ENCODE peak calls at places on chromosome 11, in seven cellular contexts. L is stomach, Y is sigmoid colon, J is right lobe of liver, Z is adrenal gland, K is A549, P is IMR-90. S is an unnamed sample.
A peak's percentile ranks its signal among the peaks of the same experiment; 100 is the strongest.

GRCh38 chr11:129950319-129951034 is 52.2 kb downstream of the PRDM10 start:
- DNase-seq in J (peak; percentile 52), K (no peak), Z (peak; percentile 69), P (peak; percentile 65), Y (peak; percentile 77), L (no peak), S (no peak)

GRCh38 chr11:126927628-126928027 is 72.9 kb downstream of the KIRREL3 start:
- DNase-seq in Y (no peak), K (no peak), P (peak; percentile 20), L (no peak), J (no peak), Z (no peak), S (no peak)

GRCh38 chr11:11538277-11538960 is 83.4 kb downstream of the GALNT18 start:
- DNase-seq in K (no peak), L (no peak), J (peak; percentile 53), P (no peak), Y (no peak), Z (peak; percentile 33), S (peak; percentile 22)

GRCh38 chr11:35598254-35599125 is 19.8 kb upstream of the FJX1 start:
- DNase-seq in J (no peak), K (peak; percentile 41), L (no peak), P (peak; percentile 88), Z (no peak), Y (no peak), S (no peak)

GRCh38 chr11:95192717-95193116 is 38.3 kb downstream of the SESN3 start:
- DNase-seq in L (no peak), Z (no peak), Y (no peak), P (no peak), J (no peak), K (no peak), S (no peak)

GRCh38 chr11:44943118-44943517 is 7.6 kb downstream of the TP53I11 start:
- DNase-seq in Y (no peak), P (no peak), Z (no peak), L (peak; percentile 44), K (no peak), J (no peak), S (no peak)

GRCh38 chr11:27977031-27977430 is 130.9 kb downstream of the KIF18A start:
- DNase-seq in P (peak; percentile 17), K (peak; percentile 10), Y (no peak), L (no peak), Z (no peak), J (no peak), S (no peak)

GRCh38 chr11:121449626-121450025 is 2.5 kb upstream of the SORL1 start:
- DNase-seq in L (no peak), P (no peak), J (no peak), Z (no peak), K (no peak), Y (no peak), S (no peak)

GRCh38 chr11:78281511-78281910 is 92.8 kb downstream of the USP35 start:
- DNase-seq in Z (no peak), P (peak; percentile 23), L (no peak), K (no peak), Y (no peak), J (no peak), S (no peak)

GRCh38 chr11:67406969-67407699 is 3.3 kb downstream of the TBC1D10C start:
- DNase-seq in K (no peak), J (no peak), P (no peak), L (no peak), Y (no peak), Z (no peak), S (no peak)

GRCh38 chr11:34208266-34209135 is 103.1 kb downstream of the NAT10 start:
- DNase-seq in J (no peak), P (peak; percentile 39), Y (no peak), L (no peak), Z (no peak), K (peak; percentile 50), S (no peak)

GRCh38 chr11:11733246-11733763 is 108.5 kb upstream of the USP47 start:
- DNase-seq in L (no peak), Z (no peak), J (no peak), K (no peak), P (no peak), Y (no peak), S (no peak)

GRCh38 chr11:96254854-96255253 is 88.1 kb downstream of the MAML2 start:
- DNase-seq in L (no peak), J (no peak), P (no peak), Z (no peak), Y (no peak), K (no peak), S (no peak)

GRCh38 chr11:9060700-9061111 is 30.7 kb downstream of the SCUBE2 start:
- DNase-seq in Z (no peak), L (no peak), J (no peak), Y (no peak), P (no peak), K (peak; percentile 34), S (no peak)

GRCh38 chr11:130781906-130782305 is 134.4 kb downstream of the SNX19 start:
- DNase-seq in Y (no peak), P (peak; percentile 78), L (no peak), Z (no peak), J (no peak), K (peak; percentile 21), S (no peak)

GRCh38 chr11:121426476-121427454 is 25.3 kb upstream of the SORL1 start:
- DNase-seq in K (no peak), J (peak; percentile 71), P (no peak), L (peak; percentile 56), Z (peak; percentile 26), Y (peak; percentile 67), S (peak; percentile 51)

GRCh38 chr11:64384039-64384737 is 25.2 kb downstream of the RPS6KA4 start:
- DNase-seq in Y (no peak), L (peak; percentile 33), P (no peak), K (no peak), J (no peak), Z (no peak), S (no peak)

GRCh38 chr11:34263462-34264186 is 94.2 kb downstream of the ABTB2 start:
- DNase-seq in Y (peak; percentile 76), K (peak; percentile 69), P (peak; percentile 82), Z (peak; percentile 77), L (peak; percentile 84), J (peak; percentile 77), S (no peak)

GRCh38 chr11:1382831-1383607 is 6.7 kb upstream of the BRSK2 start:
- DNase-seq in K (peak; percentile 80), Y (peak; percentile 94), J (peak; percentile 74), P (peak; percentile 79), L (peak; percentile 83), Z (peak; percentile 86), S (peak; percentile 74)

GRCh38 chr11:69465236-69466000 is 16.0 kb upstream of the LINC01488 start:
- DNase-seq in P (no peak), L (no peak), Y (no peak), J (no peak), Z (no peak), K (no peak), S (no peak)

GRCh38 chr11:79189604-79190003 is 251.2 kb downstream of the TENM4 start:
- DNase-seq in K (no peak), P (no peak), L (peak; percentile 63), J (peak; percentile 86), Y (no peak), Z (no peak), S (no peak)

GRCh38 chr11:73348838-73349237 is 27.4 kb upstream of the RELT start:
- DNase-seq in J (no peak), Z (no peak), L (no peak), Y (no peak), P (no peak), K (no peak), S (no peak)

GRCh38 chr11:65491614-65492386 is 7.0 kb upstream of the MALAT1 start:
- DNase-seq in Z (peak; percentile 87), J (peak; percentile 58), K (peak; percentile 96), Y (peak; percentile 94), L (peak; percentile 86), P (peak; percentile 98), S (peak; percentile 63)
- H3K4me1 ChIP-seq in Z (peaks cover 97% of the 10 kb centered on the region), J (peaks cover 22% of the 10 kb centered on the region), K (peaks cover 94% of the 10 kb centered on the region), Y (peaks cover 95% of the 10 kb centered on the region), L (peaks cover 97% of the 10 kb centered on the region), P (peaks cover 56% of the 10 kb centered on the region), S (peaks cover 55% of the 10 kb centered on the region)

DNA sequence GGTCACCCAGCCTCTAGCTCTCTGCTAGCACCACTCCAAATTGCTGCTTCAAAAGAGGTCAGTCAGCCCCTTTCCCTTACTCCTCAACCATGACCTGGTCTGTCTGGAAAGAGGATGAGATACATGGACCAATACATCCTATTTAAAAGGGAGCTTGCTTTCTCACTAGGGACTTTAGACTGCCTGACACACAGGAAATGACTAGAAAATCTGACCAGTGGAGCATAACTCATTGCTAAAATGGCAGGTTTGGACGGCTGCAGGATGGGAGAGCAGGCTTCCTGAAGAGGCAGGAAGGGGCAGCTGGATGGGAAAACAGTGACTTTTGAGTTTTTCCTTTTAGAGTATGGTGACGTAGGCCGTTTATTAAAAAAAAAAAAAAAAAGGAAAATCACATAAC is 25.3 kb downstream of the STIM1 start:
- DNase-seq in Y (no peak), Z (no peak), P (peak; percentile 58), J (no peak), K (peak; percentile 25), L (no peak), S (no peak)
- TF ChIP-seq POLR2A in Y (no peak), Z (no peak), P (no peak), J (no peak), K (no peak), L (no peak), S (no peak)

GRCh38 chr11:109864161-109864661 is 229.0 kb upstream of the ZC3H12C start:
- DNase-seq in J (no peak), Z (no peak), L (no peak), K (no peak), Y (no peak), P (no peak), S (no peak)

GRCh38 chr11:109867784-109868183 is 225.4 kb upstream of the ZC3H12C start:
- DNase-seq in Y (no peak), J (no peak), K (no peak), L (no peak), P (no peak), Z (no peak), S (no peak)

GRCh38 chr11:109862808-109863207 is 230.4 kb upstream of the ZC3H12C start:
- DNase-seq in P (no peak), Y (no peak), L (no peak), J (no peak), K (no peak), Z (no peak), S (no peak)

GRCh38 chr11:109864834-109865557 is 228.2 kb upstream of the ZC3H12C start:
- DNase-seq in Y (no peak), L (no peak), Z (no peak), J (no peak), P (peak; percentile 74), K (no peak), S (no peak)

GRCh38 chr11:109865558-109866186 is 227.5 kb upstream of the ZC3H12C start:
- DNase-seq in J (no peak), P (no peak), K (peak; percentile 24), Z (peak; percentile 58), L (no peak), Y (no peak), S (no peak)
- TF ChIP-seq CTCF in J (no peak), P (no peak), K (peak; percentile 32), Z (no peak), L (no peak), Y (no peak), S (no peak)

DNA sequence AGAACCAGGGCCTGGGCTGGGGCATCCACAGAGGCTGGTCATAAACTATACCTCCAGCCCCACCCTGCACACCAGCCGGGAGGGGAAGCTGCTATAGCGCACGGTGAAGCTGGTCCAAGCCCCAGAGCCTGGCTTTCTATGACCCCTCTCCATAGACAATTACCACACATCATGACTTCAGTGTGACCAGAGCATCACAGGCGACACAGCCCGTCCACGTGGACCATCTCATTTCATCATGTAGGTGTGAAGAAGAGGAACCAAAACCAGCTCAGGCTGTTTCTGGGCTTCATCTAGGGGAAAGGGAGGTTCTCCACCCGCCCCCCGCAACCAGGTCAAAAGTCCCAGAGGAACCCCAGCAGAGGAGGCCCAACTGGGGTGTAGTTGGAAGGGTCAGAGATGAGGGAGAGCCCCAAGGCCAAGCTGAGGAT is 3.0 kb downstream of the CXCR5 start:
- DNase-seq in K (no peak), L (no peak), Y (no peak), P (no peak), J (no peak), Z (no peak), S (no peak)
- H3K4me1 ChIP-seq in K (peaks cover 29% of the 10 kb centered on the region), L (peaks cover 14% of the 10 kb centered on the region), Y (peaks cover 59% of the 10 kb centered on the region), P (peaks cover 14% of the 10 kb centered on the region), J (no peaks in the 10 kb centered on the region), Z (peaks cover 34% of the 10 kb centered on the region), S (peaks cover 7% of the 10 kb centered on the region)

S was measured in ovary.